ENCODE peak calls at places on chromosomes 7 and 10, in ten cellular contexts. W is PC-3, S is cardiac fibroblast, M is pancreas, X is stomach, B is AG04449, T is choroid plexus epithelial cell, H is IMR-90, P is spleen, A is AG09319. O is an unnamed sample.

GRCh38 chr7:102993532-102994029 is 80.8 kb downstream of the LRRC17 start:
- DNase-seq in W (no peak), S (peak), M (no peak), X (no peak), B (peak), T (peak), H (peak), P (no peak), A (peak), O (no peak)

GRCh38 chr7:85125160-85125559 is 61.7 kb downstream of the SEMA3D start:
- DNase-seq in W (no peak), S (no peak), M (no peak), X (no peak), B (no peak), T (no peak), H (no peak), P (no peak), A (no peak), O (no peak)

GRCh38 chr10:71610651-71611050 is 108.9 kb downstream of the C10orf105 start:
- DNase-seq in W (no peak), S (no peak), M (no peak), X (no peak), B (no peak), T (no peak), H (no peak), P (no peak), A (no peak), O (no peak)

GRCh38 chr10:58063854-58064480 is 203.7 kb downstream of the IPMK start:
- DNase-seq in W (no peak), S (no peak), M (no peak), X (no peak), B (no peak), T (peak), H (no peak), P (no peak), A (no peak), O (no peak)

GRCh38 chr10:28393956-28394568 is 91.2 kb upstream of the MPP7 start:
- DNase-seq in W (peak), S (peak), M (peak), X (peak), B (no peak), T (peak), H (peak), P (no peak), A (peak), O (peak)

GRCh38 chr10:42830237-42830636 is 47.6 kb downstream of the BMS1 start:
- DNase-seq in W (no peak), S (no peak), M (no peak), X (no peak), B (no peak), T (no peak), H (no peak), P (no peak), A (no peak), O (no peak)

GRCh38 chr10:4541292-4541691 is 284.7 kb upstream of the AKR1E2 start:
- DNase-seq in W (peak), S (peak), M (no peak), X (peak), B (peak), T (peak), H (peak), P (no peak), A (peak), O (no peak)

GRCh38 chr10:52146766-52147165 is 167.3 kb upstream of the DKK1 start:
- DNase-seq in W (no peak), S (peak), M (no peak), X (no peak), B (peak), T (peak), H (peak), P (no peak), A (peak), O (no peak)

GRCh38 chr7:15687645-15688025 is 1.2 kb upstream of the MEOX2 start:
- DNase-seq in W (no peak), S (peak), M (peak), X (no peak), B (no peak), T (no peak), H (no peak), P (no peak), A (no peak), O (no peak)
- TF ChIP-seq CTCF in W (no peak), S (peak), M (no peak), X (no peak), B (no peak), T (no peak), H (no peak), P (no peak), A (no peak), O (no peak)

DNA sequence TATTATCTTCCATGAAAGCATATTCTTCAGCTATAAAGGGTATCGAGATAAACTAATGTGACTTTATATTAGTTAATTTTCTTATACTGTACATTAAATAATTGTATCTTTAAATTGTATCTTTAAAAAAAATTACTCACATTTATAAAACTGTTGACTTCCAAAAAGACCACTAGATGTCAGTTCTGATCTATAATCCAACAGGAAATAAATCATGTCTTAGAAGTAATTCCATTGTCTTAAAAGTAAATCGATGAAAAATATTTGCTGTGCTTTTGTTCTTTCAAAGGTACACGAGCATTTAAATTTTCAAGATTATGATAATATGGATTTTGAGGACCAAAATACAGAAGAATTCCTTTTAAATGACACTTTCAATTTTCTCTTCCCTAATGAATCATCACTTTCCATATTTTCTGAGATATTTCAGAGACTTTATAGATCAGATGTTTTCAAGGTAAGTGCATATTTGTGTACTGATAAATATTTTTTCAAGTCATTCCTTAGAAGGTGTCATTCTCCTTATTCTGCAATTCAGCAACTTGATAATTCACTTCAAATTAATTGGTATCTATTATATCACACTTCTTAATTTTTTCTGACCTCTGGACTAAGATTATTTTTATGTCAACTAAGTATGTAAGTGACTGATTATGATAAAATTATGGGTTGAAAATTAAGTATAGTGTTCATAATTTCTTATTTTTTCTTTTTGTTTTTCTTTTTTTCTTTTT is 138.5 kb downstream of the CPED1 start:
- DNase-seq in W (peak), S (peak), M (no peak), X (no peak), B (no peak), T (peak), H (peak), P (no peak), A (no peak), O (no peak)
- TF ChIP-seq CTCF in W (peak), S (peak), M (no peak), X (no peak), B (no peak), T (peak), H (peak), P (peak), A (peak), O (no peak)

GRCh38 chr10:99372546-99373271 is 43.6 kb downstream of the CNNM1 start:
- DNase-seq in W (no peak), S (peak), M (no peak), X (no peak), B (no peak), T (peak), H (peak), P (no peak), A (peak), O (no peak)

GRCh38 chr10:99369126-99369525 is 40.0 kb downstream of the CNNM1 start:
- DNase-seq in W (no peak), S (peak), M (no peak), X (no peak), B (no peak), T (no peak), H (peak), P (no peak), A (no peak), O (no peak)

GRCh38 chr10:99369551-99369950 is 40.4 kb downstream of the CNNM1 start:
- DNase-seq in W (no peak), S (no peak), M (no peak), X (no peak), B (peak), T (no peak), H (peak), P (no peak), A (no peak), O (no peak)

GRCh38 chr10:99368646-99369045 is 39.5 kb downstream of the CNNM1 start:
- DNase-seq in W (no peak), S (peak), M (no peak), X (no peak), B (no peak), T (no peak), H (peak), P (no peak), A (no peak), O (no peak)

DNA sequence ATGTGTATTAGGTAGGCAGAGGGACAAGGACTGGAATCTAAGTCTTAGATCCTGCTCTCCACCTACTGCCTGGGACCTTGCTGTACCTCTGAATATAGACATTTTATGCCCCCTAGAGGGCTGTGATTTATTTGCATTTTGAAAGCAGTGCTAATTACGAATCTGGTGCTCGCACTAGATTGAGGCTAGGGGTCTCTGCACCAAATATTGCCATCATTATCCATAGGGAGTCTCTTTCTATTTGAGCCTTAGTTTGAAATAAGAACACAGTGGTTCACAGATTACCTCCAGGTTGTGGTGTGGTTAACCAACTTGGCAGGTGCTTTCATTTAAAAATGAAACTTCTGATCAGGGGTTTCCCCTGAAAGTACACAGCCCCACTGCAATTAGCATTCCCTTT is 41.8 kb downstream of the CNNM1 start:
- DNase-seq in W (no peak), S (peak), M (no peak), X (no peak), B (no peak), T (peak), H (peak), P (no peak), A (peak), O (no peak)
- TF ChIP-seq CTCF in W (no peak), S (peak), M (peak), X (no peak), B (peak), T (peak), H (peak), P (no peak), A (peak), O (no peak)

GRCh38 chr10:130336612-130337304 is 200.6 kb downstream of the GLRX3 start:
- DNase-seq in W (no peak), S (no peak), M (no peak), X (no peak), B (no peak), T (no peak), H (no peak), P (no peak), A (no peak), O (no peak)
- TF ChIP-seq CTCF in W (no peak), S (no peak), M (no peak), X (no peak), B (no peak), T (no peak), H (no peak), P (no peak), A (no peak), O (no peak)

GRCh38 chr7:155153676-155154075 is 83.6 kb downstream of the HTR5A start:
- DNase-seq in W (no peak), S (no peak), M (no peak), X (no peak), B (no peak), T (no peak), H (no peak), P (no peak), A (no peak), O (no peak)

GRCh38 chr7:155154586-155154985 is 84.5 kb downstream of the HTR5A start:
- DNase-seq in W (no peak), S (no peak), M (no peak), X (no peak), B (no peak), T (no peak), H (no peak), P (no peak), A (no peak), O (no peak)
- TF ChIP-seq CTCF in W (no peak), S (no peak), M (no peak), X (no peak), B (no peak), T (no peak), H (no peak), P (no peak), A (no peak), O (no peak)

GRCh38 chr10:14758451-14758850 is 16.2 kb downstream of the FAM107B start:
- DNase-seq in W (no peak), S (no peak), M (no peak), X (no peak), B (no peak), T (no peak), H (no peak), P (no peak), A (no peak), O (no peak)

GRCh38 chr10:14761372-14761771 is 13.3 kb downstream of the FAM107B start:
- DNase-seq in W (no peak), S (no peak), M (no peak), X (no peak), B (no peak), T (no peak), H (no peak), P (no peak), A (no peak), O (no peak)

GRCh38 chr10:14757394-14757793 is 17.3 kb downstream of the FAM107B start:
- DNase-seq in W (no peak), S (no peak), M (no peak), X (no peak), B (no peak), T (no peak), H (no peak), P (no peak), A (no peak), O (no peak)

GRCh38 chr10:14757996-14758395 is 16.7 kb downstream of the FAM107B start:
- DNase-seq in W (no peak), S (no peak), M (no peak), X (no peak), B (no peak), T (no peak), H (no peak), P (no peak), A (no peak), O (no peak)

GRCh38 chr10:14758994-14759664 is 15.6 kb downstream of the FAM107B start:
- DNase-seq in W (peak), S (no peak), M (no peak), X (peak), B (no peak), T (no peak), H (no peak), P (no peak), A (no peak), O (no peak)
- TF ChIP-seq CTCF in W (peak), S (no peak), M (peak), X (no peak), B (no peak), T (peak), H (no peak), P (no peak), A (no peak), O (no peak)

GRCh38 chr7:128353610-128354009 is 7.9 kb downstream of the PRRT4 start:
- DNase-seq in W (no peak), S (no peak), M (no peak), X (no peak), B (no peak), T (no peak), H (no peak), P (no peak), A (no peak), O (no peak)
- TF ChIP-seq CTCF in W (no peak), S (no peak), M (no peak), X (no peak), B (no peak), T (no peak), H (no peak), P (no peak), A (no peak), O (no peak)

GRCh38 chr10:100993986-100994708 is 5.5 kb upstream of the LZTS2 start:
- DNase-seq in W (peak), S (peak), M (peak), X (no peak), B (no peak), T (peak), H (peak), P (no peak), A (no peak), O (no peak)
- TF ChIP-seq CTCF in W (peak), S (peak), M (peak), X (peak), B (peak), T (peak), H (peak), P (peak), A (peak), O (peak)

DNA sequence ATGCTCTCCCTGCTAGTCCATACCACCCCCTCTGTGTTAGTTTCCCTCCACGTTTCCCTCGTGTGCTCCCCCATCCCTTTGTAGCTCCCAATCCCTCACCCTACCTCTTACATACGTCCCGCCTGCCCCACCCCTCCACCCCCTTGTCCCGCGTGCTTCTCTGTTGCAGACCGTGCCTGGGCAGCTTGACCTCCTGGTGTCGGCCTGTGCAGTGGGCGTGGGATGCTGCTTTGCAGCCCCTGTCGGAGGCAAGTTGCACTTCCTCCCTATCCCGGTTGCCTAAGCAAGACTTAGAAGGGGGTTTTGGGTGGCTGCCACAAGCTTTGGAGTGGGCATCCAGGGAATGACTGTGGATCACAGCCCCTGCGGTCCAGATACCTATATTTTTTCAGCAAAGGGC is 7.7 kb downstream of the CLCN1 start:
- DNase-seq in W (no peak), S (no peak), M (no peak), X (no peak), B (no peak), T (no peak), H (no peak), P (no peak), A (no peak), O (no peak)
- TF ChIP-seq CTCF in W (no peak), S (no peak), M (no peak), X (no peak), B (no peak), T (peak), H (no peak), P (no peak), A (no peak), O (no peak)

GRCh38 chr7:1289681-1290261 is 57.1 kb downstream of the UNCX start:
- DNase-seq in W (peak), S (no peak), M (peak), X (no peak), B (no peak), T (no peak), H (no peak), P (peak), A (no peak), O (no peak)

GRCh38 chr7:1288996-1289551 is 56.4 kb downstream of the UNCX start:
- DNase-seq in W (no peak), S (no peak), M (peak), X (no peak), B (no peak), T (no peak), H (no peak), P (peak), A (no peak), O (no peak)

GRCh38 chr7:1291846-1292765 is 59.4 kb downstream of the UNCX start:
- DNase-seq in W (no peak), S (no peak), M (peak), X (no peak), B (no peak), T (no peak), H (no peak), P (peak), A (no peak), O (no peak)

GRCh38 chr7:1291040-1291689 is 58.5 kb downstream of the UNCX start:
- DNase-seq in W (no peak), S (no peak), M (peak), X (no peak), B (no peak), T (no peak), H (no peak), P (peak), A (peak), O (no peak)

DNA sequence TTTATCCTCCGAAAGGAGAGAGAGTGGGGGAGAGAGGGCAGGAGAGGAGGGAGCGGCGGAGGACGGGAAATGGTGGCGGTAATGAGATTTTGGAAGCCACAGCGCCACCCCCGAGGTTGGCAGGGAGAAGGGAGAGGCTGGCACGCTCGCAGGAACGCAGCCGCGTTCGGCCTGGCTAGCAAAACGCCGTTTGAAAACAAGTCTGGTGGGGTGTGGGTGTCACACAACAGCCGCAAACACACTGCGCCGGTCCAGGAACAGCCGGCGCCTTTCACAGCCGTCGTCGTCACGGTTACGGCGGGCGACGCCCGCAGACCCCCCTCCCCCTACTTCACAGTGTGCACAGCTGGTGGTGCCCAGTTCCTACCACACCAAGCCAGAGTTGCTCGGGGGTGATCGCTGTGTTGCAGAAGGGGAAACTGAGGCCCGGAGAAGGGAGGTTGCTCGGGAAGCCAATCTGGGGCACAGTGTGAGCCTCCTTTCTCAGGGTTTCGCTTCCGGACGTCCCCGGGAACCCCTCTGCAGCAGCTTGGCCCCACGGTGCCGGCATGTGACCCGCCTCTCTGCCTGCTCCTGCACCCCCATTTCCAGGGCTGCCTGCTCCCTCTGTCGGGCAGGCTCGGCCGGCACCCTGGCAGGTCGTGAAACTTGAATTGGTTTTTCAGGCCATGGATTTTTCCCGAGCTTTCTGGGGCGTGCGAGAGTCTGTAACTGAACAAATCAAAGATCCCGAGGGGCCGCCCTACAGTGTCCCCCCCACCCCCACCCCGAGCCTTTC is 57.8 kb downstream of the UNCX start:
- DNase-seq in W (peak), S (peak), M (peak), X (peak), B (no peak), T (no peak), H (no peak), P (peak), A (no peak), O (no peak)
- TF ChIP-seq CTCF in W (peak), S (peak), M (no peak), X (no peak), B (peak), T (no peak), H (peak), P (no peak), A (peak), O (no peak)

O was measured in mesothelial cell of epicardium.